ENCODE peak calls at places on chromosomes 6 and 20, in four cellular contexts. X is H1, F is GM12878, O is HepG2. Q is an unnamed sample.

GRCh38 chr20:64168381-64169088 is 4.3 kb downstream of the MYT1 start:
- DNase-seq in X (no peak), F (no peak), O (no peak), Q (no peak)

GRCh38 chr6:167827062-167827587 is 414 bp downstream of the AFDN start:
- DNase-seq in X (peak; percentile 63), F (no peak), O (no peak), Q (no peak)

GRCh38 chr20:48142258-48142657 is 357.0 kb upstream of the SULF2 start:
- DNase-seq in X (no peak), F (no peak), O (no peak), Q (no peak)

GRCh38 chr6:149863846-149864577 is at the start of gene LRP11:
- DNase-seq in X (peak; percentile 93), F (no peak), O (peak; percentile 82), Q (peak; percentile 46)

GRCh38 chr6:162856885-162857284 is 129.1 kb downstream of the PACRG start:
- DNase-seq in X (no peak), F (no peak), O (peak; percentile 64), Q (peak; percentile 83)

GRCh38 chr6:130473886-130474285 is 108.1 kb downstream of the TMEM200A start:
- DNase-seq in X (no peak), F (no peak), O (no peak), Q (no peak)

GRCh38 chr20:25686081-25687077 is 10.3 kb downstream of the ZNF337 start:
- DNase-seq in X (no peak), F (no peak), O (no peak), Q (no peak)

GRCh38 chr6:25627001-25627400 is 25.0 kb upstream of the SCGN start:
- DNase-seq in X (no peak), F (no peak), O (no peak), Q (peak; percentile 35)

GRCh38 chr6:156767603-156768467 is 9.3 kb upstream of the ARID1B start:
- DNase-seq in X (no peak), F (peak; percentile 90), O (no peak), Q (no peak)

GRCh38 chr6:30898750-30899360 is 9.2 kb upstream of the GTF2H4 start:
- DNase-seq in X (no peak), F (no peak), O (no peak), Q (no peak)

GRCh38 chr6:67411036-67411435 is 1224.0 kb upstream of the ADGRB3 start:
- DNase-seq in X (no peak), F (no peak), O (no peak), Q (no peak)

GRCh38 chr6:159978291-159979135 is 9.6 kb downstream of the IGF2R start:
- DNase-seq in X (no peak), F (peak; percentile 78), O (no peak), Q (no peak)

GRCh38 chr20:14915356-14915755 is 577.9 kb upstream of the FLRT3 start:
- DNase-seq in X (no peak), F (no peak), O (no peak), Q (no peak)

GRCh38 chr20:25865715-25866656 is 169.3 kb upstream of the ZNF337 start:
- DNase-seq in X (peak; percentile 74), F (no peak), O (peak; percentile 73), Q (no peak)

GRCh38 chr20:25233016-25233772 is 14.7 kb upstream of the PYGB start:
- DNase-seq in X (no peak), F (no peak), O (peak; percentile 88), Q (no peak)

GRCh38 chr6:7628479-7628878 is 38.5 kb downstream of the SNRNP48 start:
- DNase-seq in X (no peak), F (no peak), O (no peak), Q (no peak)

GRCh38 chr20:46367967-46368901 is 38.2 kb downstream of the ELMO2 start:
- DNase-seq in X (no peak), F (no peak), O (peak; percentile 56), Q (no peak)

GRCh38 chr20:11182715-11183114 is 508.9 kb upstream of the JAG1 start:
- DNase-seq in X (no peak), F (no peak), O (no peak), Q (no peak)

GRCh38 chr6:46505693-46506512 is 14.7 kb upstream of the RCAN2 start:
- DNase-seq in X (no peak), F (no peak), O (no peak), Q (no peak)

GRCh38 chr6:105592329-105592728 is 189.4 kb upstream of the PREP start:
- DNase-seq in X (no peak), F (no peak), O (no peak), Q (no peak)

GRCh38 chr6:26028753-26029569 is 58.3 kb upstream of the HFE start:
- DNase-seq in X (peak; percentile 61), F (no peak), O (no peak), Q (no peak)

GRCh38 chr20:24543168-24543567 is 73.7 kb downstream of the SYNDIG1 start:
- DNase-seq in X (no peak), F (no peak), O (no peak), Q (no peak)

GRCh38 chr6:157813191-157813590 is 9.9 kb upstream of the SNX9 start:
- DNase-seq in X (no peak), F (no peak), O (no peak), Q (no peak)

GRCh38 chr6:2505624-2506023 is 245.1 kb downstream of the MYLK4 start:
- DNase-seq in X (peak; percentile 91), F (no peak), O (no peak), Q (peak; percentile 15)

GRCh38 chr20:32444474-32445220 is 86.5 kb downstream of the ASXL1 start:
- DNase-seq in X (no peak), F (no peak), O (no peak), Q (no peak)

GRCh38 chr6:92201618-92202017 is 1217.7 kb downstream of the EPHA7 start:
- DNase-seq in X (no peak), F (no peak), O (no peak), Q (no peak)

GRCh38 chr6:43806758-43807227 is 36.8 kb downstream of the VEGFA start:
- DNase-seq in X (no peak), F (no peak), O (no peak), Q (no peak)

GRCh38 chr6:39642300-39642699 is 82.9 kb downstream of the KIF6 start:
- DNase-seq in X (no peak), F (no peak), O (no peak), Q (no peak)

GRCh38 chr6:29528988-29529560 is 30.5 kb downstream of the UBD start:
- DNase-seq in X (peak; percentile 14), F (no peak), O (no peak), Q (no peak)

GRCh38 chr6:169723200-169723909 is 945 bp downstream of the PHF10 start:
- DNase-seq in X (peak; percentile 71), F (no peak), O (peak; percentile 39), Q (no peak)

GRCh38 chr6:157667211-157668033 is 155.6 kb upstream of the SNX9 start:
- DNase-seq in X (peak; percentile 69), F (peak; percentile 36), O (peak; percentile 58), Q (peak; percentile 36)

GRCh38 chr6:44094403-44095242 is 32.6 kb downstream of the MRPL14 start:
- DNase-seq in X (no peak), F (no peak), O (peak; percentile 93), Q (no peak)

GRCh38 chr20:24838551-24839530 is 110.2 kb upstream of the CST7 start:
- DNase-seq in X (no peak), F (peak; percentile 52), O (no peak), Q (no peak)

GRCh38 chr6:87540541-87540940 is 49.2 kb downstream of the RARS2 start:
- DNase-seq in X (no peak), F (no peak), O (no peak), Q (no peak)

GRCh38 chr6:103183831-103184411 is 1675.8 kb downstream of the HACE1 start:
- DNase-seq in X (peak; percentile 49), F (no peak), O (no peak), Q (no peak)

GRCh38 chr20:11906626-11907480 is 10.8 kb upstream of the BTBD3 start:
- DNase-seq in X (no peak), F (no peak), O (no peak), Q (no peak)

GRCh38 chr6:106885659-106886058 is 88.9 kb downstream of the CD24 start:
- DNase-seq in X (no peak), F (no peak), O (no peak), Q (no peak)

GRCh38 chr6:118476554-118476953 is 71.5 kb upstream of the PLN start:
- DNase-seq in X (no peak), F (no peak), O (no peak), Q (no peak)
- TF ChIP-seq SUZ12 in X (no peak), F (no peak), O (no peak), Q (no peak)

DNA sequence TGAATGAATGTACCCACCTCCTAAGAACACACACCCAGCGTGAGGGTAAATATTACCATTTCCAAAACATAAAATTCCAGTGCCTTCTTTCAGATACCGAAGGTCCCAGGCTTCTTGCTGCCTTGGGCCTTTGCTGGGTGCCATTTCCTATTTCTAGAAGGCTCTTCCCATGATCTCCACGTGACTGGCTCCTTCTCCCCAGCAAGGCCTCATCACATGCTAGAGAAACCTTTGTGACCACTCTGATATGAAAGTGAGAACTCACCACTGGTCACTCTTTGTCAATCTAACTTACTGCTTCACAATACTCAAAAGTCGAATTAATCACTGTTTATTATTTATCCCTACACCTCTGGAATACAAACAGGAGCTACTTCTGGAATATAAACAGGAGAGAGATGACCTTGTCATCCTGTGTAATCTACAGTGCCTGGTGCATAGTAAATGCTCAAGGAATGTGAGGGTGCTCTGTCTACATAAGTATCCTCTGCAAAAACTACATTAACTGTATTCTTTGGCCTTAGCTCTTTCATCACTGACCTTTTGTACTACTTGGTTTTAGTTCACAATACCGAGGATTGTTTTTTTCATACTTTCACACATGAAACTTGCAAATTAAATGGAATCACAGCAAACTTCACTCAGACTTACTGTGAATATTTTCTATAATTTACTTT is 1.6 kb downstream of the STX7 start:
- DNase-seq in X (no peak), F (no peak), O (peak; percentile 52), Q (no peak)
- H3K4me3 ChIP-seq in X (no peak overlapping the region), F (peak overlapping the region; percentile 61), O (peak overlapping the region; percentile 88), Q (no peak overlapping the region)

GRCh38 chr20:17616480-17617211 is 46.8 kb downstream of the DSTN start:
- DNase-seq in X (no peak), F (no peak), O (no peak), Q (no peak)
- TF ChIP-seq SUZ12 in X (no peak), F (no peak), O (no peak), Q (no peak)

DNA sequence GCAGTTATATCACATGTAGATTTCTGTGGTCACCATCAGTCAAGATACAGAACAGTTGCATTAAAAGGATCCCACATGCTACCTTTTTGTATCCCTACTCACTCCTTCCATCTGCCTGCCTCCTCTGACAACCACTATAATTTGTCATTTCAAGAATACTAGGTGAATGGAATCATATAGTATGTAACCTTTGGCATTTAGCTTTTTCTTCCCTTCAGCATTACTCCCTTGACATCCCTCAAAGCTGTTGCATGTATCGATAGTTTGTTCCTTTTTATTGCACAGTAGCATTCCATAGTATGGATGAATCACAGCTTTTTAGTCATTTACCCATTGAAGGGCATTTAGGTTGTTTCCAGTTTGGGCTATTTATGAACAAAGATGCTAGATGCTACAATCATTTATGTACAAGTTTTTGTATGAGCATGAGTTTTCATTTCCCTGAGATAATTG is 26.1 kb downstream of the NCOA7 start:
- DNase-seq in X (no peak), F (no peak), O (no peak), Q (no peak)
- H3K4me3 ChIP-seq in X (no peak overlapping the region), F (no peak overlapping the region), O (no peak overlapping the region), Q (no peak overlapping the region)

GRCh38 chr20:13649548-13649947 is 10.8 kb upstream of the TASP1 start:
- DNase-seq in X (peak; percentile 51), F (no peak), O (no peak), Q (no peak)
- TF ChIP-seq SUZ12 in X (no peak), F (no peak), O (no peak), Q (no peak)

GRCh38 chr20:52948491-52948890 is 23.7 kb upstream of the TSHZ2 start:
- DNase-seq in X (no peak), F (no peak), O (no peak), Q (no peak)
- H3K4me3 ChIP-seq in X (no peak overlapping the region), F (no peak overlapping the region), O (no peak overlapping the region), Q (no peak overlapping the region)